ENCODE peak calls at places on chromosomes 12 and 14, in eight cellular contexts. W, S, D, M, X, C, Q and J are unnamed samples. For H3K4me1 and H3K36me3, the result is how much of the 10 kb centered on the place peaks cover.

GRCh38 chr14:105848570-105848969 is 322.2 kb downstream of the TMEM121 start:
- DNase-seq in W (no peak), S (no peak), D (no peak), M (no peak), X (no peak), C (no peak), Q (no peak), J (no peak)

GRCh38 chr12:55188974-55189556 is 31.8 kb upstream of the OR10A7 start:
- DNase-seq in W (peak), S (peak), D (peak), M (no peak), X (peak), C (peak), Q (peak), J (peak)

GRCh38 chr14:66284346-66284745 is 201.8 kb upstream of the CCDC196 start:
- DNase-seq in W (no peak), S (no peak), D (no peak), M (no peak), X (no peak), C (no peak), Q (no peak), J (no peak)

GRCh38 chr12:106841471-106842302 is 67.2 kb downstream of the RIC8B start:
- DNase-seq in W (peak), S (peak), D (peak), M (no peak), X (peak), C (peak), Q (no peak), J (no peak)

GRCh38 chr12:71664411-71665108 is 459 bp downstream of the THAP2 start:
- DNase-seq in W (no peak), S (no peak), D (no peak), M (no peak), X (no peak), C (no peak), Q (no peak), J (no peak)

GRCh38 chr12:128840862-128841468 is 12.3 kb upstream of the GLT1D1 start:
- DNase-seq in W (no peak), S (no peak), D (peak), M (no peak), X (no peak), C (no peak), Q (no peak), J (no peak)

GRCh38 chr12:109612975-109613502 is 39.4 kb downstream of the MVK start:
- DNase-seq in W (no peak), S (peak), D (peak), M (no peak), X (no peak), C (no peak), Q (no peak), J (no peak)

GRCh38 chr12:122197612-122197966 is 5.9 kb upstream of the B3GNT4 start:
- DNase-seq in W (no peak), S (peak), D (no peak), M (no peak), X (no peak), C (no peak), Q (no peak), J (no peak)

GRCh38 chr14:52951730-52952481 is 1.1 kb upstream of the FERMT2 start:
- DNase-seq in W (peak), S (peak), D (peak), M (peak), X (peak), C (peak), Q (peak), J (no peak)

GRCh38 chr12:131076791-131077747 is 123.4 kb downstream of the ADGRD1 start:
- DNase-seq in W (no peak), S (no peak), D (no peak), M (no peak), X (no peak), C (peak), Q (no peak), J (no peak)

GRCh38 chr14:89357655-89358297 is 59.3 kb downstream of the FOXN3 start:
- DNase-seq in W (no peak), S (no peak), D (no peak), M (no peak), X (no peak), C (no peak), Q (no peak), J (no peak)

GRCh38 chr14:64726585-64726890 is 22.3 kb downstream of the PLEKHG3 start:
- DNase-seq in W (no peak), S (no peak), D (no peak), M (peak), X (peak), C (no peak), Q (peak), J (no peak)

GRCh38 chr14:70303528-70304293 is 55.8 kb downstream of the COX16 start:
- DNase-seq in W (no peak), S (peak), D (no peak), M (no peak), X (no peak), C (no peak), Q (no peak), J (no peak)

GRCh38 chr12:46559311-46559710 is 186.7 kb upstream of the SLC38A2 start:
- DNase-seq in W (peak), S (no peak), D (no peak), M (no peak), X (no peak), C (no peak), Q (no peak), J (no peak)

GRCh38 chr14:27175489-27175888 is 577.7 kb upstream of the NOVA1 start:
- DNase-seq in W (no peak), S (no peak), D (no peak), M (no peak), X (no peak), C (no peak), Q (no peak), J (no peak)

GRCh38 chr12:7351177-7351576 is 47.3 kb downstream of the ACSM4 start:
- DNase-seq in W (no peak), S (no peak), D (no peak), M (no peak), X (no peak), C (no peak), Q (no peak), J (no peak)

GRCh38 chr14:101006008-101006407 is 102.5 kb upstream of the RTL1 start:
- DNase-seq in W (no peak), S (no peak), D (no peak), M (no peak), X (no peak), C (peak), Q (no peak), J (no peak)

GRCh38 chr12:74747305-74747704 is 209.7 kb downstream of the ATXN7L3B start:
- DNase-seq in W (no peak), S (no peak), D (peak), M (no peak), X (peak), C (no peak), Q (no peak), J (no peak)

GRCh38 chr14:81776531-81776930 is 242.9 kb upstream of the SEL1L start:
- DNase-seq in W (no peak), S (no peak), D (no peak), M (no peak), X (no peak), C (no peak), Q (no peak), J (no peak)

GRCh38 chr12:51460519-51460918 is 35.9 kb downstream of the SLC4A8 start:
- DNase-seq in W (no peak), S (no peak), D (no peak), M (no peak), X (no peak), C (no peak), Q (no peak), J (no peak)

GRCh38 chr12:124296295-124296915 is 1.5 kb downstream of the RFLNA start:
- DNase-seq in W (no peak), S (no peak), D (no peak), M (peak), X (no peak), C (no peak), Q (no peak), J (no peak)

GRCh38 chr14:30698463-30698862 is 76.3 kb downstream of the SCFD1 start:
- DNase-seq in W (no peak), S (no peak), D (no peak), M (no peak), X (no peak), C (no peak), Q (no peak), J (no peak)

GRCh38 chr14:62126885-62127478 is 364.8 kb downstream of the SNAPC1 start:
- DNase-seq in W (no peak), S (peak), D (peak), M (no peak), X (peak), C (no peak), Q (no peak), J (no peak)

GRCh38 chr14:105581551-105582341 is 55.4 kb downstream of the TMEM121 start:
- DNase-seq in W (no peak), S (no peak), D (no peak), M (no peak), X (no peak), C (no peak), Q (peak), J (no peak)

GRCh38 chr14:67749341-67750110 is 47.8 kb downstream of the RDH12 start:
- DNase-seq in W (no peak), S (no peak), D (no peak), M (no peak), X (no peak), C (no peak), Q (no peak), J (no peak)

GRCh38 chr14:68506645-68507405 is 286.0 kb downstream of the ZFP36L1 start:
- DNase-seq in W (peak), S (no peak), D (no peak), M (no peak), X (no peak), C (no peak), Q (no peak), J (no peak)

GRCh38 chr12:123363743-123364531 is 710 bp downstream of the SBNO1 start:
- DNase-seq in W (no peak), S (peak), D (peak), M (peak), X (no peak), C (peak), Q (peak), J (no peak)

GRCh38 chr12:120290541-120291312 is 976 bp downstream of the RNU4-2 start:
- DNase-seq in W (peak), S (no peak), D (no peak), M (no peak), X (no peak), C (peak), Q (peak), J (no peak)

GRCh38 chr12:106342397-106343212 is 14.9 kb upstream of the POLR3B start:
- DNase-seq in W (peak), S (no peak), D (peak), M (peak), X (no peak), C (peak), Q (no peak), J (no peak)

GRCh38 chr14:49105512-49105911 is 480.7 kb downstream of the RPS29 start:
- DNase-seq in W (no peak), S (no peak), D (no peak), M (no peak), X (no peak), C (no peak), Q (no peak), J (no peak)

GRCh38 chr14:50601405-50601804 is 41.5 kb downstream of the ATL1 start:
- DNase-seq in W (no peak), S (no peak), D (no peak), M (no peak), X (no peak), C (no peak), Q (no peak), J (no peak)

GRCh38 chr14:45038256-45038655 is 45.7 kb upstream of the PRPF39 start:
- DNase-seq in W (no peak), S (no peak), D (no peak), M (no peak), X (no peak), C (no peak), Q (no peak), J (no peak)

GRCh38 chr12:115308918-115309317 is 624.9 kb upstream of the TBX3 start:
- DNase-seq in W (no peak), S (no peak), D (no peak), M (no peak), X (no peak), C (no peak), Q (no peak), J (no peak)

GRCh38 chr14:105537580-105538474 is 11.4 kb downstream of the TMEM121 start:
- DNase-seq in W (no peak), S (peak), D (peak), M (peak), X (no peak), C (peak), Q (no peak), J (peak)

GRCh38 chr14:74568896-74569295 is 43.1 kb downstream of the LTBP2 start:
- DNase-seq in W (no peak), S (no peak), D (no peak), M (no peak), X (no peak), C (no peak), Q (no peak), J (no peak)

GRCh38 chr12:65663648-65664047 is 160.6 kb upstream of the HMGA2 start:
- DNase-seq in W (no peak), S (no peak), D (no peak), M (no peak), X (no peak), C (no peak), Q (no peak), J (no peak)

DNA sequence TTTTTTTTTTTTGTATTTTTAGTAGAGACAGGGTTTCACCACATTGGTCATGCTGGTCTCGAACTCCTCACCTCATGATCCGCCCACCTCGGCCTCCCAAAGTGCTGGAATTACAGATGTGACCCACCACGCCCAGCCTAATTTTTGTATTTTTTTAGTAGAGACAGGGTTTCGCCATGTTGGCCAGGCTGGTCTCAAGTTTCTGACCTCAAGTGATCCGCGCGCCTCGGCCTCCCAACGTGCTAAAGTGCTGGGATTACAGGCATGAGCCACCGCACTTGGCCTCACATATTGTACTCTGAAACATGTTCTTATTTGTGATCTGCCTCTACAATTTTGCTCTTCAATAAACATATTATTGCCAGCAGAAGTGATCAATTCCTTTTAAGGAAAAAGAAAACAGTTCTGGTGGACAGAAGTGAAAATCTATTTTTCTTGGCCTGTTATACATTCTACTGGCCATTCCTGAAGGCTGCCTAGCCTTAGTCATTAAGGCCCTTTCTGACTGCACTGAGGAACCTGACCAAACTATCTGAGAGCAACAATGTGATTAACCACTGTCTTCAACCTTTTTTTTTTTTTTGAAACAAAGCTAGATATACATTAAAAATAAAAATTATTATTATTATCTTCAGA is 36.1 kb downstream of the SNX6 start:
- DNase-seq in W (no peak), S (no peak), D (no peak), M (no peak), X (no peak), C (peak), Q (no peak), J (no peak)
- H3K4me1 ChIP-seq in W (under half), S (under half), D (under half), M (under half), X (under half), C (under half), Q (under half), J (under half)

GRCh38 chr12:132734206-132734605 is 23.6 kb downstream of the PGAM5 start:
- DNase-seq in W (no peak), S (no peak), D (peak), M (no peak), X (no peak), C (no peak), Q (no peak), J (no peak)
- H3K36me3 ChIP-seq in W (under half), S (half or more), D (half or more), M (under half), X (under half), C (under half), Q (under half), J (half or more)

GRCh38 chr12:12741705-12742104 is 24.5 kb downstream of the CDKN1B start:
- DNase-seq in W (no peak), S (no peak), D (no peak), M (no peak), X (no peak), C (no peak), Q (no peak), J (no peak)
- H3K4me3 ChIP-seq in W (no peak), S (no peak), D (no peak), M (no peak), X (no peak), C (no peak), Q (no peak), J (no peak)

DNA sequence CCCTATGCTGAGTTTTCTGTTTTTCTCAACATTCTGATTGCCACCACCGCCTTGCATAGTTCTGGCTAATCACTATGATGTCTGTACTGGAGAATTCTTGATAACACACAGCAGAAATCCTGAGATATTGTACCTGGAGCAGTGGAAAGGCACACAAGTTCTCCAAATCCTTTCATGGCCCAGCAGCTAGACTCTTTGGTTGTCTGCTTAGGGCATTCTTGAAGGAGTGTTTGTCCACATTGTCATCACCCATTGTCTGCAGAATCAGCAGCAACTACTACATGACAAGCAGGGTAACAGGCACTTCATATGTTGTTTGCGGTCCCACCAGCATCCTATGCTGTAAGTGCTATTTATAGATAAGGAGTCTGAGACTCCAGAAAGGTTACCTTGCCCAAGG is 128.9 kb downstream of the DAAM1 start:
- DNase-seq in W (no peak), S (no peak), D (no peak), M (no peak), X (no peak), C (no peak), Q (no peak), J (no peak)
- H3K4me1 ChIP-seq in W (under half), S (under half), D (under half), M (half or more), X (under half), C (under half), Q (under half), J (under half)

GRCh38 chr12:64323006-64323405 is 67.6 kb downstream of the C12orf56 start:
- DNase-seq in W (no peak), S (no peak), D (no peak), M (no peak), X (no peak), C (no peak), Q (no peak), J (no peak)
- H3K36me3 ChIP-seq in W (under half), S (under half), D (under half), M (under half), X (under half), C (under half), Q (under half), J (under half)

DNA sequence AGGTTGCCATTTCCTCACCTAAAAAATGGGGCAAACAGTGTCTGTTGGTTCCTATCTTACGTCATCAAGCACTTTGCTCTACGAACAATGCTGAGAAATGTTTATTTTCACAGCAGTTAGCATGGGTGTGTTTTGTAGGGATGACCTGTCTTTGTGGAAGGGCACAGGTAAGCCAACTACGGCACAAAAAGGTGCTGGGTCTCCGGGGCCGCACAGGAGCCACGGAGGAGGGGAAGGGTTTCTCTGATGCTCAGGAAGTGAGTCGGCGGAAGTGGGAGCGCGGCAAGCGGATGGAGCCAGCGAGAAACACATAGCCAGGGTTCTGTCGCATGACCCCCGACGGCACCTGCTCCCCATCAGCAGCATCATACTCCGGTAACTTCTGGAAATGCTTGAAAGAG is 65.6 kb upstream of the TCL1B start:
- DNase-seq in W (no peak), S (peak), D (no peak), M (no peak), X (no peak), C (no peak), Q (no peak), J (no peak)
- H3K4me3 ChIP-seq in W (no peak), S (peak), D (no peak), M (peak), X (peak), C (no peak), Q (no peak), J (no peak)

GRCh38 chr12:118372541-118373495 is at the start of gene TAOK3:
- DNase-seq in W (peak), S (peak), D (peak), M (peak), X (peak), C (peak), Q (peak), J (peak)
- H3K4me1 ChIP-seq in W (under half), S (under half), D (under half), M (under half), X (under half), C (under half), Q (under half), J (under half)

GRCh38 chr12:105020241-105020962 is 34.3 kb downstream of the NOPCHAP1 start:
- DNase-seq in W (no peak), S (no peak), D (no peak), M (no peak), X (no peak), C (no peak), Q (no peak), J (no peak)
- H3K36me3 ChIP-seq in W (under half), S (under half), D (under half), M (under half), X (under half), C (under half), Q (under half), J (under half)